ENCODE peak calls at places on chromosomes 13 and 19, in five cellular contexts. E is NCI-H1930, P is fibroblast of gingiva, K is colonic mucosa, J is A172. Q is an unnamed sample.

GRCh38 chr19:52585101-52585500 is 15.0 kb downstream of the ZNF701 start:
- DNase-seq in J (no peak), K (no peak), E (no peak), P (no peak), Q (no peak)

GRCh38 chr19:4575267-4575793 is 15.8 kb upstream of the SEMA6B start:
- DNase-seq in E (no peak), K (no peak), P (peak; percentile 92), J (peak; percentile 96), Q (no peak)

GRCh38 chr13:51323824-51324511 is 15.5 kb upstream of the SERPINE3 start:
- DNase-seq in P (no peak), J (no peak), K (no peak), E (no peak), Q (no peak)

GRCh38 chr19:14950421-14950820 is 9.1 kb downstream of the OR7C2 start:
- DNase-seq in K (no peak), J (no peak), P (no peak), E (no peak), Q (no peak)

GRCh38 chr19:53772943-53773342 is 51.2 kb downstream of the NLRP12 start:
- DNase-seq in P (peak; percentile 50), K (peak; percentile 56), E (peak; percentile 19), J (peak; percentile 80), Q (peak; percentile 69)

GRCh38 chr13:113802761-113803160 is 43.7 kb downstream of the TMEM255B start:
- DNase-seq in K (no peak), E (no peak), J (no peak), P (no peak), Q (no peak)

GRCh38 chr13:99960663-99961440 is 10.7 kb downstream of the ZIC5 start:
- DNase-seq in P (no peak), E (no peak), J (no peak), K (no peak), Q (no peak)

GRCh38 chr19:58572026-58572817 is 913 bp downstream of the MZF1 start:
- DNase-seq in J (no peak), P (no peak), E (no peak), K (no peak), Q (no peak)

GRCh38 chr13:109394311-109394988 is 391.9 kb downstream of the IRS2 start:
- DNase-seq in P (no peak), E (no peak), K (no peak), J (no peak), Q (no peak)

GRCh38 chr19:46634656-46635218 is 1.3 kb downstream of the GNG8 start:
- DNase-seq in E (no peak), J (no peak), K (no peak), P (no peak), Q (no peak)

GRCh38 chr13:61277877-61278276 is 137.8 kb downstream of the PCDH20 start:
- DNase-seq in K (no peak), P (no peak), E (no peak), J (no peak), Q (no peak)

GRCh38 chr19:39941615-39942507 is 7.4 kb upstream of the FCGBP start:
- DNase-seq in P (no peak), K (no peak), J (peak; percentile 55), E (no peak), Q (no peak)

GRCh38 chr13:24272452-24273161 is 36.8 kb upstream of the C1QTNF9 start:
- DNase-seq in K (peak; percentile 42), J (no peak), E (no peak), P (no peak), Q (no peak)

GRCh38 chr13:69389899-69390298 is 717.7 kb upstream of the ATXN8OS start:
- DNase-seq in J (peak; percentile 6), K (no peak), P (peak; percentile 63), E (no peak), Q (no peak)

GRCh38 chr19:32196690-32197420 is 148.6 kb upstream of the ZNF507 start:
- DNase-seq in E (no peak), K (peak; percentile 2), P (no peak), J (no peak), Q (no peak)

GRCh38 chr13:77720988-77721387 is 23.5 kb downstream of the SLAIN1 start:
- DNase-seq in J (no peak), K (no peak), P (no peak), E (no peak), Q (no peak)

Q was measured in Peyer's patch.